ENCODE peak calls at places on chromosomes 4 and X, in four cellular contexts. L is tibial artery, J is fibroblast of lung, M is ACHN. H is an unnamed sample.

GRCh38 chr4:25169446-25169845 is 9.2 kb upstream of the SEPSECS start:
- DNase-seq in L (no peak), J (no peak), M (no peak), H (no peak)

GRCh38 chrX:12443534-12444098 is 305.3 kb downstream of the FRMPD4 start:
- DNase-seq in L (no peak), J (no peak), M (no peak), H (no peak)

GRCh38 chr4:184268574-184269160 is 51.0 kb upstream of the ENPP6 start:
- DNase-seq in L (no peak), J (peak), M (peak), H (no peak)

GRCh38 chr4:15754323-15754722 is 23.8 kb upstream of the CD38 start:
- DNase-seq in L (no peak), J (peak), M (no peak), H (no peak)

GRCh38 chr4:147453561-147454141 is 27.2 kb upstream of the EDNRA start:
- DNase-seq in L (no peak), J (peak), M (no peak), H (no peak)

GRCh38 chrX:119622356-119623232 is 16.4 kb upstream of the NKRF start:
- DNase-seq in L (peak), J (peak), M (no peak), H (no peak)

GRCh38 chrX:153411255-153411987 is at the start of gene ZFP92:
- DNase-seq in L (no peak), J (no peak), M (no peak), H (peak)

GRCh38 chr4:122755675-122756074 is 23.2 kb downstream of the BBS12 start:
- DNase-seq in L (no peak), J (no peak), M (no peak), H (no peak)

GRCh38 chr4:1369484-1370079 is 22.6 kb downstream of the UVSSA start:
- DNase-seq in L (no peak), J (no peak), M (no peak), H (no peak)

GRCh38 chrX:63932907-63933306 is 147.9 kb upstream of the ARHGEF9 start:
- DNase-seq in L (no peak), J (no peak), M (no peak), H (no peak)

GRCh38 chrX:119753639-119754257 is 4.6 kb upstream of the SOWAHD start:
- DNase-seq in L (no peak), J (peak), M (peak), H (no peak)

GRCh38 chr4:7487464-7487863 is 52.7 kb upstream of the PSAPL1 start:
- DNase-seq in L (no peak), J (no peak), M (no peak), H (no peak)

GRCh38 chrX:40543661-40544328 is 37.0 kb upstream of the ATP6AP2 start:
- DNase-seq in L (no peak), J (peak), M (peak), H (peak)

GRCh38 chr4:110310795-110311194 is 112.4 kb upstream of the ELOVL6 start:
- DNase-seq in L (no peak), J (no peak), M (no peak), H (no peak)

GRCh38 chr4:133920236-133920635 is 281.4 kb downstream of the PABPC4L start:
- DNase-seq in L (no peak), J (no peak), M (no peak), H (no peak)

GRCh38 chr4:184337907-184338306 is 120.2 kb upstream of the ENPP6 start:
- DNase-seq in L (no peak), J (no peak), M (no peak), H (no peak)

GRCh38 chr4:79295076-79295475 is 30.8 kb downstream of the NAA11 start:
- DNase-seq in L (no peak), J (no peak), M (no peak), H (no peak)

GRCh38 chr4:160523236-160523635 is 1420.4 kb downstream of the RAPGEF2 start:
- DNase-seq in L (no peak), J (no peak), M (no peak), H (no peak)

GRCh38 chr4:98446499-98447375 is 185.6 kb downstream of the RAP1GDS1 start:
- DNase-seq in L (no peak), J (peak), M (no peak), H (no peak)

GRCh38 chrX:85243761-85244410 is at the start of the genes SATL1 and ZNF711:
- DNase-seq in L (peak), J (peak), M (no peak), H (peak)

GRCh38 chr4:8708401-8709021 is 115.9 kb downstream of the CPZ start:
- DNase-seq in L (peak), J (no peak), M (no peak), H (no peak)

H was measured in nephron progenitor cell.